ENCODE peak calls at places on chromosomes 2 and 18, in six cellular contexts. H is lung, G is fibroblast of lung, T is retinal pigment epithelial cell, C is astrocyte of the spinal cord, X is fibroblast of villous mesenchyme. U is an unnamed sample.

GRCh38 chr2:38945372-38945771 is 55.7 kb downstream of the ARHGEF33 start:
- DNase-seq in H (no peak), G (no peak), T (no peak), C (no peak), X (peak; percentile 66), U (no peak)

GRCh38 chr2:1606421-1607235 is 137.7 kb downstream of the PXDN start:
- DNase-seq in H (no peak), G (no peak), T (no peak), C (no peak), X (peak; percentile 75), U (peak; percentile 32)

GRCh38 chr2:169815849-169816248 is 8.9 kb downstream of the METTL5 start:
- DNase-seq in H (no peak), G (peak; percentile 92), T (no peak), C (peak; percentile 91), X (peak; percentile 58), U (peak; percentile 90)

GRCh38 chr2:219398721-219399333 is 11.1 kb upstream of the DNPEP start:
- DNase-seq in H (no peak), G (no peak), T (no peak), C (no peak), X (peak; percentile 85), U (peak; percentile 53)

GRCh38 chr2:208983476-208983875 is 440.4 kb upstream of the MAP2 start:
- DNase-seq in H (no peak), G (no peak), T (peak; percentile 15), C (no peak), X (no peak), U (no peak)

GRCh38 chr2:43221660-43222471 is 4.5 kb downstream of the ZFP36L2 start:
- DNase-seq in H (peak; percentile 87), G (peak; percentile 98), T (peak; percentile 91), C (peak; percentile 98), X (peak; percentile 98), U (peak; percentile 95)

GRCh38 chr18:2805970-2806943 is 40.5 kb upstream of the EMILIN2 start:
- DNase-seq in H (no peak), G (peak; percentile 39), T (no peak), C (peak; percentile 67), X (peak; percentile 35), U (peak; percentile 62)

GRCh38 chr18:62325806-62326645 is 916 bp downstream of the TNFRSF11A start:
- DNase-seq in H (no peak), G (peak; percentile 25), T (no peak), C (no peak), X (no peak), U (no peak)

GRCh38 chr2:174145827-174146226 is 102.5 kb downstream of the OLA1 start:
- DNase-seq in H (no peak), G (no peak), T (no peak), C (no peak), X (no peak), U (no peak)

GRCh38 chr2:165697727-165698620 is 96.1 kb downstream of the GALNT3 start:
- DNase-seq in H (no peak), G (no peak), T (no peak), C (no peak), X (no peak), U (no peak)

GRCh38 chr2:190653231-190653630 is 4.3 kb downstream of the NAB1 start:
- DNase-seq in H (no peak), G (peak; percentile 64), T (no peak), C (no peak), X (no peak), U (no peak)

GRCh38 chr2:67917332-67918054 is 145.3 kb downstream of the C1D start:
- DNase-seq in H (no peak), G (peak; percentile 95), T (peak; percentile 35), C (peak; percentile 85), X (peak; percentile 81), U (peak; percentile 93)

GRCh38 chr2:229810786-229811185 is 96.4 kb upstream of the DNER start:
- DNase-seq in H (no peak), G (no peak), T (no peak), C (no peak), X (peak; percentile 85), U (peak; percentile 52)

GRCh38 chr2:221965806-221966205 is 333.0 kb downstream of the PAX3 start:
- DNase-seq in H (no peak), G (no peak), T (no peak), C (no peak), X (no peak), U (no peak)

GRCh38 chr2:72141032-72141645 is 6.5 kb downstream of the CYP26B1 start:
- DNase-seq in H (no peak), G (no peak), T (no peak), C (no peak), X (no peak), U (no peak)

GRCh38 chr18:10687161-10687925 is 161.5 kb downstream of the NAPG start:
- DNase-seq in H (no peak), G (peak; percentile 2), T (no peak), C (no peak), X (no peak), U (no peak)

GRCh38 chr2:162072181-162072702 is 1.8 kb downstream of the DPP4 start:
- DNase-seq in H (no peak), G (peak; percentile 83), T (peak; percentile 59), C (peak; percentile 40), X (peak; percentile 96), U (peak; percentile 73)

GRCh38 chr18:3256693-3257626 is 5.0 kb upstream of the MYL12B start:
- DNase-seq in H (no peak), G (peak; percentile 79), T (no peak), C (peak; percentile 52), X (peak; percentile 74), U (no peak)

GRCh38 chr2:189783451-189783926 is 650 bp downstream of the ORMDL1 start:
- DNase-seq in H (no peak), G (peak; percentile 47), T (no peak), C (peak; percentile 58), X (peak; percentile 54), U (no peak)

GRCh38 chr2:119028327-119029174 is 86.6 kb downstream of the MARCO start:
- DNase-seq in H (peak; percentile 46), G (peak; percentile 15), T (no peak), C (peak; percentile 24), X (peak; percentile 27), U (peak; percentile 60)

GRCh38 chr2:7795358-7796199 is 878.4 kb downstream of the RNF144A start:
- DNase-seq in H (no peak), G (peak; percentile 43), T (peak; percentile 52), C (peak; percentile 41), X (peak; percentile 16), U (no peak)
- H3K4me3 ChIP-seq in H (no peak overlapping the region), G (no peak overlapping the region), T (no peak overlapping the region), C (no peak overlapping the region), X (no peak overlapping the region), U (no peak overlapping the region)

GRCh38 chr18:76274470-76275289 is 220.4 kb downstream of the ZNF516 start:
- DNase-seq in H (no peak), G (no peak), T (no peak), C (no peak), X (no peak), U (peak; percentile 35)
- TF ChIP-seq CTCF in H (no peak), G (no peak), T (peak; percentile 4), C (peak; percentile 8), X (no peak), U (no peak)

GRCh38 chr18:76834379-76834778 is 12.0 kb downstream of the ZNF236 start:
- DNase-seq in H (no peak), G (no peak), T (no peak), C (no peak), X (no peak), U (no peak)
- H3K4me3 ChIP-seq in H (no peak overlapping the region), G (no peak overlapping the region), T (no peak overlapping the region), C (no peak overlapping the region), X (no peak overlapping the region), U (no peak overlapping the region)

GRCh38 chr2:140863713-140864112 is 1267.1 kb downstream of the LRP1B start:
- DNase-seq in H (no peak), G (peak; percentile 50), T (peak; percentile 30), C (peak; percentile 74), X (peak; percentile 39), U (peak; percentile 28)
- TF ChIP-seq CTCF in H (peak; percentile 16), G (no peak), T (peak; percentile 49), C (peak; percentile 58), X (peak; percentile 42), U (peak; percentile 20)

GRCh38 chr2:105915005-105915558 is 170.4 kb downstream of the NCK2 start:
- DNase-seq in H (no peak), G (no peak), T (no peak), C (peak; percentile 6), X (no peak), U (no peak)

GRCh38 chr2:105917688-105918087 is 173.0 kb downstream of the NCK2 start:
- DNase-seq in H (no peak), G (no peak), T (no peak), C (no peak), X (no peak), U (no peak)

GRCh38 chr2:105917216-105917615 is 172.5 kb downstream of the NCK2 start:
- DNase-seq in H (no peak), G (no peak), T (no peak), C (no peak), X (no peak), U (no peak)

GRCh38 chr2:105919826-105920225 is 175.1 kb downstream of the NCK2 start:
- DNase-seq in H (no peak), G (peak; percentile 34), T (peak; percentile 64), C (peak; percentile 12), X (peak; percentile 47), U (peak; percentile 30)

DNA sequence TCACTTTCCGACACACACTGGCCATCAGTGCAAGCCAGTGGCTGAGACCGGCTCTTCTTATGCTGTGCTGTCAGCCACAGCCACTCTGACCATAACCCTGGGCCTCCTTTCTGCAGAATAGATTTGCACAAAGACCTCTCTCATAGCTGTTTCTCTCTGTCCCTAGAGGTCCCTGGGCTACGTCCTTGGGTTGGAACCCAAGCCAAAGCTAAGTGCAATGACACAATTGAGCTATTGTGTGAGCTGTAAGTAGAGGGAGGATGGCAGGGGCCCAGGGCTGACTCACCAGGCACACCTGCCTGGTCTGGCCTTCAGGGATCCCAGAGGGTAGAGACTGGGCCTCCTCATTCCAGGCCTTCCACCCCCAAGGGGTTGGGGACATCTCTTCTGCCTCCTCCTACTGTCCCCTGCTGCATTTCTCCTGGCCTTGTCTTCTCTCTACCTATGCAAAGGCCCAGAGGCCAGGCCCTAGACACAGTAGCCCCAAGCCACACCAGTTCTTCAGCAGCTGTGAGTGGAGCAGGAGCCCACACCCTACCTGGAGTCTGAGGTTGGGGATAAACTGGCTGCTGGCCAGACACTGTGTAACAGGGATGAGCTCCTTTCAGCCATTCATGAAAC is 174.6 kb downstream of the NCK2 start:
- DNase-seq in H (no peak), G (peak; percentile 5), T (no peak), C (no peak), X (no peak), U (no peak)
- H3K4me3 ChIP-seq in H (no peak overlapping the region), G (no peak overlapping the region), T (no peak overlapping the region), C (no peak overlapping the region), X (no peak overlapping the region), U (no peak overlapping the region)